ENCODE peak calls at places on chromosomes 16 and 17, in six cellular contexts. One of them, this sample, is unnamed.
A peak's percentile ranks its signal among the peaks of the same experiment; 100 is the strongest.

GRCh38 chr17:81401727-81402529 is 6.7 kb downstream of the BAHCC1 start:
- DNase-seq in A549: peak; percentile 81
- DNase-seq in mesenchymal stem cell: peak; percentile 81
- DNase-seq in DND-41: peak; percentile 21
- DNase-seq in GM23338: peak; percentile 68
- DNase-seq in GM23248: no peak
- DNase-seq in this sample: peak; percentile 41

GRCh38 chr16:67897231-67897630 is 4.2 kb downstream of the PSKH1 start:
- DNase-seq in GM23248: peak; percentile 81
- DNase-seq in mesenchymal stem cell: peak; percentile 55
- DNase-seq in DND-41: no peak
- DNase-seq in A549: no peak
- DNase-seq in GM23338: no peak
- DNase-seq in this sample: peak; percentile 95

GRCh38 chr16:27240948-27241531 is 27.5 kb downstream of the NSMCE1 start:
- DNase-seq in mesenchymal stem cell: peak; percentile 92
- DNase-seq in GM23248: peak; percentile 76
- DNase-seq in DND-41: no peak
- DNase-seq in A549: no peak
- DNase-seq in GM23338: no peak
- DNase-seq in this sample: peak; percentile 73

GRCh38 chr16:19410435-19411153 is 7.1 kb upstream of the TMC5 start:
- DNase-seq in GM23338: peak; percentile 88
- DNase-seq in GM23248: peak; percentile 16
- DNase-seq in A549: peak; percentile 70
- DNase-seq in DND-41: no peak
- DNase-seq in mesenchymal stem cell: no peak
- DNase-seq in this sample: no peak

GRCh38 chr16:54462766-54463165 is 176.2 kb upstream of the IRX3 start:
- DNase-seq in mesenchymal stem cell: no peak
- DNase-seq in DND-41: no peak
- DNase-seq in GM23338: no peak
- DNase-seq in GM23248: peak; percentile 22
- DNase-seq in A549: no peak
- DNase-seq in this sample: no peak

GRCh38 chr16:22813223-22813945 is 578 bp upstream of the HS3ST2 start:
- DNase-seq in GM23338: peak; percentile 93
- DNase-seq in GM23248: peak; percentile 71
- DNase-seq in DND-41: peak; percentile 34
- DNase-seq in A549: no peak
- DNase-seq in mesenchymal stem cell: peak; percentile 15
- DNase-seq in this sample: peak; percentile 46

GRCh38 chr16:61295311-61295710 is 740.9 kb downstream of the CDH8 start:
- DNase-seq in GM23338: no peak
- DNase-seq in A549: no peak
- DNase-seq in mesenchymal stem cell: no peak
- DNase-seq in GM23248: peak; percentile 1
- DNase-seq in DND-41: no peak
- DNase-seq in this sample: no peak

GRCh38 chr17:33940769-33941168 is 314.3 kb upstream of the CCL2 start:
- DNase-seq in A549: no peak
- DNase-seq in GM23248: no peak
- DNase-seq in mesenchymal stem cell: no peak
- DNase-seq in GM23338: no peak
- DNase-seq in DND-41: no peak
- DNase-seq in this sample: no peak

GRCh38 chr17:76280650-76281049 is 15.5 kb downstream of the UBALD2 start:
- DNase-seq in DND-41: no peak
- DNase-seq in GM23338: no peak
- DNase-seq in mesenchymal stem cell: no peak
- DNase-seq in A549: no peak
- DNase-seq in GM23248: no peak
- DNase-seq in this sample: no peak

GRCh38 chr17:28498652-28499365 is 7.3 kb upstream of the FOXN1 start:
- DNase-seq in GM23338: no peak
- DNase-seq in mesenchymal stem cell: no peak
- DNase-seq in A549: no peak
- DNase-seq in GM23248: no peak
- DNase-seq in DND-41: no peak
- DNase-seq in this sample: no peak

GRCh38 chr16:89704281-89704680 is 2.8 kb upstream of the SPATA2L start:
- DNase-seq in GM23338: no peak
- DNase-seq in DND-41: no peak
- DNase-seq in A549: no peak
- DNase-seq in mesenchymal stem cell: no peak
- DNase-seq in GM23248: no peak
- DNase-seq in this sample: no peak

GRCh38 chr17:62727916-62728672 is 80.0 kb downstream of the MARCHF10 start:
- DNase-seq in DND-41: no peak
- DNase-seq in mesenchymal stem cell: no peak
- DNase-seq in GM23338: peak; percentile 44
- DNase-seq in A549: peak; percentile 53
- DNase-seq in GM23248: no peak
- DNase-seq in this sample: peak; percentile 11

GRCh38 chr17:42908872-42909700 is 8.5 kb downstream of the G6PC1 start:
- DNase-seq in GM23338: no peak
- DNase-seq in A549: no peak
- DNase-seq in DND-41: no peak
- DNase-seq in mesenchymal stem cell: peak; percentile 21
- DNase-seq in GM23248: no peak
- DNase-seq in this sample: no peak

GRCh38 chr17:50423553-50424159 is 2.4 kb upstream of the ACSF2 start:
- DNase-seq in GM23248: peak; percentile 66
- DNase-seq in DND-41: no peak
- DNase-seq in A549: peak; percentile 50
- DNase-seq in GM23338: peak; percentile 32
- DNase-seq in mesenchymal stem cell: peak; percentile 82
- DNase-seq in this sample: peak; percentile 83

GRCh38 chr17:82328141-82328993 is 5.2 kb downstream of the SECTM1 start:
- DNase-seq in A549: peak; percentile 34
- DNase-seq in GM23338: no peak
- DNase-seq in GM23248: no peak
- DNase-seq in DND-41: no peak
- DNase-seq in mesenchymal stem cell: no peak
- DNase-seq in this sample: no peak

GRCh38 chr17:6254036-6254435 is 180.9 kb downstream of the AIPL1 start:
- DNase-seq in mesenchymal stem cell: no peak
- DNase-seq in GM23248: no peak
- DNase-seq in DND-41: no peak
- DNase-seq in A549: no peak
- DNase-seq in GM23338: no peak
- DNase-seq in this sample: peak; percentile 74

GRCh38 chr17:28902819-28903545 is at the start of gene DHRS13:
- DNase-seq in GM23248: peak; percentile 94
- DNase-seq in A549: peak; percentile 97
- DNase-seq in DND-41: peak; percentile 89
- DNase-seq in GM23338: peak; percentile 96
- DNase-seq in mesenchymal stem cell: peak; percentile 88
- DNase-seq in this sample: peak; percentile 93

GRCh38 chr17:17603178-17603894 is 11.8 kb upstream of the PEMT start:
- DNase-seq in mesenchymal stem cell: no peak
- DNase-seq in A549: no peak
- DNase-seq in GM23248: no peak
- DNase-seq in GM23338: no peak
- DNase-seq in DND-41: peak; percentile 10
- DNase-seq in this sample: no peak

GRCh38 chr16:23302045-23302956 is at the start of gene SCNN1B:
- DNase-seq in GM23248: peak; percentile 2
- DNase-seq in A549: no peak
- DNase-seq in GM23338: peak; percentile 71
- DNase-seq in DND-41: no peak
- DNase-seq in mesenchymal stem cell: no peak
- DNase-seq in this sample: no peak

GRCh38 chr17:46264456-46265198 is 30.3 kb upstream of the LRRC37A start:
- DNase-seq in GM23338: peak; percentile 65
- DNase-seq in mesenchymal stem cell: peak; percentile 96
- DNase-seq in DND-41: no peak
- DNase-seq in A549: peak; percentile 64
- DNase-seq in GM23248: peak; percentile 81
- DNase-seq in this sample: no peak

GRCh38 chr17:1206016-1206787 is 26.4 kb upstream of the ABR start:
- DNase-seq in GM23338: no peak
- DNase-seq in A549: no peak
- DNase-seq in DND-41: no peak
- DNase-seq in mesenchymal stem cell: no peak
- DNase-seq in GM23248: no peak
- DNase-seq in this sample: no peak

GRCh38 chr17:82927661-82928601 is 88.1 kb upstream of the ZNF750 start:
- DNase-seq in mesenchymal stem cell: no peak
- DNase-seq in A549: no peak
- DNase-seq in DND-41: no peak
- DNase-seq in GM23248: no peak
- DNase-seq in GM23338: no peak
- DNase-seq in this sample: no peak

GRCh38 chr16:3188925-3189825 is 1.2 kb downstream of the OR1F1 start:
- DNase-seq in DND-41: no peak
- DNase-seq in GM23338: peak; percentile 85
- DNase-seq in GM23248: peak; percentile 73
- DNase-seq in A549: peak; percentile 91
- DNase-seq in mesenchymal stem cell: peak; percentile 80
- DNase-seq in this sample: peak; percentile 51

GRCh38 chr16:81170824-81171223 is 67.7 kb upstream of the BCO1 start:
- DNase-seq in DND-41: peak; percentile 29
- DNase-seq in A549: no peak
- DNase-seq in GM23248: peak; percentile 12
- DNase-seq in GM23338: peak; percentile 71
- DNase-seq in mesenchymal stem cell: no peak
- DNase-seq in this sample: no peak

GRCh38 chr17:14301761-14302401 is 1.0 kb downstream of the HS3ST3B1 start:
- DNase-seq in GM23338: no peak
- DNase-seq in A549: peak; percentile 29
- DNase-seq in mesenchymal stem cell: peak; percentile 75
- DNase-seq in GM23248: peak; percentile 74
- DNase-seq in DND-41: peak; percentile 56
- DNase-seq in this sample: peak; percentile 10

GRCh38 chr17:27407916-27408846 is 48.1 kb upstream of the KSR1 start:
- DNase-seq in GM23338: no peak
- DNase-seq in GM23248: peak; percentile 86
- DNase-seq in mesenchymal stem cell: peak; percentile 60
- DNase-seq in A549: peak; percentile 62
- DNase-seq in DND-41: no peak
- DNase-seq in this sample: peak; percentile 12

GRCh38 chr17:48577946-48578615 is at the start of gene HOXB4:
- DNase-seq in DND-41: no peak
- DNase-seq in GM23338: peak; percentile 85
- DNase-seq in GM23248: peak; percentile 90
- DNase-seq in mesenchymal stem cell: peak; percentile 88
- DNase-seq in A549: no peak
- DNase-seq in this sample: peak; percentile 90

GRCh38 chr16:50474138-50474537 is 74.1 kb upstream of the NKD1 start:
- DNase-seq in mesenchymal stem cell: no peak
- DNase-seq in A549: no peak
- DNase-seq in GM23338: no peak
- DNase-seq in DND-41: no peak
- DNase-seq in GM23248: no peak
- DNase-seq in this sample: no peak

GRCh38 chr17:62724398-62725146 is 83.5 kb downstream of the MARCHF10 start:
- DNase-seq in A549: no peak
- DNase-seq in GM23248: peak; percentile 40
- DNase-seq in DND-41: peak; percentile 43
- DNase-seq in GM23338: no peak
- DNase-seq in mesenchymal stem cell: no peak
- DNase-seq in this sample: no peak

GRCh38 chr16:30927789-30928378 is 4.5 kb downstream of the FBXL19 start:
- DNase-seq in GM23248: peak; percentile 59
- DNase-seq in DND-41: peak; percentile 63
- DNase-seq in A549: peak; percentile 79
- DNase-seq in GM23338: peak; percentile 85
- DNase-seq in mesenchymal stem cell: peak; percentile 22
- DNase-seq in this sample: peak; percentile 36
- H3K4me2 ChIP-seq in GM23248: no peak overlapping the region
- H3K4me2 ChIP-seq in DND-41: peak overlapping the region; percentile 15
- H3K4me2 ChIP-seq in A549: peak overlapping the region; percentile 17
- H3K4me2 ChIP-seq in GM23338: peak overlapping the region; percentile 48
- H3K4me2 ChIP-seq in mesenchymal stem cell: no peak overlapping the region
- H3K4me2 ChIP-seq in this sample: no peak overlapping the region

GRCh38 chr16:35516551-35516950 is 2057.1 kb downstream of the TP53TG3F start:
- DNase-seq in A549: no peak
- DNase-seq in GM23248: no peak
- DNase-seq in mesenchymal stem cell: no peak
- DNase-seq in GM23338: no peak
- DNase-seq in DND-41: peak; percentile 28
- DNase-seq in this sample: no peak
- H3K27ac ChIP-seq in A549: no peak overlapping the region
- H3K27ac ChIP-seq in GM23248: no peak overlapping the region
- H3K27ac ChIP-seq in mesenchymal stem cell: no peak overlapping the region
- H3K27ac ChIP-seq in GM23338: no peak overlapping the region
- H3K27ac ChIP-seq in DND-41: no peak overlapping the region
- H3K27ac ChIP-seq in this sample: no peak overlapping the region

DNA sequence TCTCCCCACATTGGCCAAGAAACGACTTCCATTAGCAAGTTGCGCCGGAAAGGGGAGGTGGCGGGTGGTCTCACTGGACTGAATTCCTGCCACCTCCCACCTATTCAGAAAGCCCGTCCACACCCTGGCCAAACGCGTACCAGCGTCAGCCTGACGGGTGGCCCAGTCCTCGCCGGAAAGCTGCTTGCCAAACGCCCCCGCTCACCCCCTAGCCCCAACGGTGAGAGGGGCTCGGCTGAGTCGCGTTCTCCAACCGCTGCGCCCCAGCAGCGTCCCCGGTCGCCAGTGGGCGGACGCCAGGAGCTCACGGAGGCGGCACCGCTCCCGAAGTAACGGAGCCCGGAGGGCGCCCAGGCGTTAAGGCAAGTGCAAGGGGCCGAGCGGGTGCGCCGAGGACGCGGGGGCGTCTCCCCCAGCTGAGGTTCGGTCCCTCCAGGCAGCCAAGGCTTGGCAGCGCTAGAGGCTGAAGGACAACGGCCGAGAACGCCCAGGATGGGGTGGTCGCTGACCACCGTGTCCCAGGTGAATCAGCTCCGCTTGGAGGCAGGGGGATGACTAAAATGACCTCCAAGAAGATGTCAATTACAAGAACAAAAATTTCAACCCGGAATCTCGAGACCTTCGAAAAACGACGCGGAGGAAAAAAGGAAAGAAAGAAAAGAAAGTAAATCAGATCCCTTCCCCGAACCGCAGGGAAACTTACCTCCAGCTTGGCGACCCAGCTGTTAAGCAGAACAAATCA is 470.9 kb downstream of the SOX9 start:
- DNase-seq in GM23248: peak; percentile 59
- DNase-seq in GM23338: peak; percentile 58
- DNase-seq in mesenchymal stem cell: peak; percentile 35
- DNase-seq in DND-41: no peak
- DNase-seq in A549: no peak
- DNase-seq in this sample: no peak
- H3K4me2 ChIP-seq in GM23248: peak overlapping the region; percentile 72
- H3K4me2 ChIP-seq in GM23338: peak overlapping the region; percentile 95
- H3K4me2 ChIP-seq in mesenchymal stem cell: peak overlapping the region; percentile 89
- H3K4me2 ChIP-seq in DND-41: no peak overlapping the region
- H3K4me2 ChIP-seq in A549: peak overlapping the region; percentile 95
- H3K4me2 ChIP-seq in this sample: peak overlapping the region; percentile 43

DNA sequence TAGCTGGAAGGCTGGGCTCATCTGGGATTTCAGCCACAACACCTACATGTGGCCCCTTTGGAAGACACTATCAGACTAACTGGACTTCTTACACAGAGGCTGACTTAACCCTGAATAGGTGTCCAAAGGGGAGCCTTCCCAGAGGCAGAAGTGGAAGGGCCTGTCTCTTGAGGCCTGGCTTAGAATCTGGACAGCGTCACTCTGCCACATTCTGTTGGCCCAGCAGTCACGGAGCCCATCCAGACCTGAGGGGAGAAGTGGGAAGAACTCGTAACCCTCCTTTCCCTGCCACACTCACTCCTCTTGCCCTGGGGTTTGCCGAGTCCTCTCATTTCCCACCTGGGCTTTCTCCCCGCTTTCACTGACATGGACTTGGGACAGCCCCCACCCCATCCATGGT is 170.5 kb downstream of the C16orf95 start:
- DNase-seq in A549: no peak
- DNase-seq in DND-41: no peak
- DNase-seq in mesenchymal stem cell: no peak
- DNase-seq in GM23248: no peak
- DNase-seq in GM23338: no peak
- DNase-seq in this sample: no peak
- H3K27ac ChIP-seq in A549: no peak overlapping the region
- H3K27ac ChIP-seq in DND-41: no peak overlapping the region
- H3K27ac ChIP-seq in mesenchymal stem cell: no peak overlapping the region
- H3K27ac ChIP-seq in GM23248: no peak overlapping the region
- H3K27ac ChIP-seq in GM23338: no peak overlapping the region
- H3K27ac ChIP-seq in this sample: no peak overlapping the region

This sample was measured in endothelial cell of umbilical vein.